ENCODE peak calls at places on chromosomes 16 and 17, in four cellular contexts. F is testis, N is BE2C, A is endodermal cell. T is an unnamed sample.

GRCh38 chr17:59380474-59380873 is 49.0 kb downstream of the YPEL2 start:
- DNase-seq in F (no peak), N (no peak), A (no peak), T (no peak)

GRCh38 chr16:58249780-58250478 is 44.9 kb downstream of the PRSS54 start:
- DNase-seq in N (peak), F (peak), A (peak), T (peak)

GRCh38 chr16:4580245-4580644 is 24.1 kb downstream of the C16orf96 start:
- DNase-seq in N (no peak), F (no peak), A (no peak), T (peak)

GRCh38 chr16:71421911-71422310 is 19.9 kb downstream of the TLE7 start:
- DNase-seq in A (peak), F (no peak), N (peak), T (no peak)

GRCh38 chr16:81524382-81524781 is 79.8 kb downstream of the CMIP start:
- DNase-seq in N (no peak), A (no peak), F (no peak), T (no peak)

GRCh38 chr17:17876959-17877547 is 40.3 kb upstream of the SREBF1 start:
- DNase-seq in F (peak), N (peak), A (no peak), T (peak)

GRCh38 chr17:1298616-1299015 is 19.2 kb downstream of the TRARG1 start:
- DNase-seq in A (peak), F (no peak), N (no peak), T (no peak)

GRCh38 chr16:89051521-89052166 is 42.0 kb upstream of the ACSF3 start:
- DNase-seq in F (no peak), A (no peak), N (peak), T (no peak)

GRCh38 chr17:2693561-2694380 is 17.8 kb downstream of the CLUH start:
- DNase-seq in F (peak), N (no peak), A (peak), T (no peak)

GRCh38 chr16:56362057-56362655 is 63.2 kb downstream of the AMFR start:
- DNase-seq in N (no peak), F (no peak), A (no peak), T (no peak)

GRCh38 chr17:8152112-8152775 is at the start of gene PER1:
- DNase-seq in F (peak), N (peak), A (peak), T (peak)

GRCh38 chr17:27579897-27580321 is 51.1 kb upstream of the LGALS9 start:
- DNase-seq in F (no peak), N (no peak), A (no peak), T (no peak)

GRCh38 chr16:30473231-30474061 is 904 bp downstream of the ITGAL start:
- DNase-seq in N (no peak), A (no peak), F (no peak), T (no peak)

GRCh38 chr17:7587420-7587786 is 2.5 kb downstream of the SOX15 start:
- DNase-seq in A (no peak), F (no peak), N (no peak), T (peak)

GRCh38 chr17:33927732-33928133 is 327.4 kb upstream of the CCL2 start:
- DNase-seq in A (no peak), N (no peak), F (no peak), T (no peak)

GRCh38 chr16:57299009-57299718 is 14.7 kb upstream of the PLLP start:
- DNase-seq in A (no peak), F (no peak), N (peak), T (no peak)

GRCh38 chr16:48434653-48435318 is 49.6 kb upstream of the SIAH1 start:
- DNase-seq in N (no peak), F (no peak), A (no peak), T (peak)

GRCh38 chr16:48246066-48246465 is 1.3 kb downstream of the ABCC11 start:
- DNase-seq in F (no peak), A (no peak), N (no peak), T (no peak)

GRCh38 chr16:55010492-55011260 is 80.0 kb downstream of the IRX5 start:
- DNase-seq in A (no peak), F (no peak), N (no peak), T (no peak)

GRCh38 chr16:89278441-89279240 is 61.1 kb downstream of the ZNF778 start:
- DNase-seq in F (no peak), A (no peak), N (no peak), T (no peak)

GRCh38 chr17:67503184-67503583 is 126.1 kb downstream of the PITPNC1 start:
- DNase-seq in A (peak), N (peak), F (no peak), T (peak)

GRCh38 chr16:88352261-88353200 is 30.2 kb upstream of the ZNF469 start:
- DNase-seq in F (no peak), N (no peak), A (no peak), T (no peak)

GRCh38 chr17:1087381-1088241 is 90.7 kb downstream of the TIMM22 start:
- DNase-seq in A (peak), F (peak), N (peak), T (peak)

GRCh38 chr16:68509381-68509780 is 29.7 kb upstream of the ZFP90 start:
- DNase-seq in A (no peak), N (no peak), F (no peak), T (no peak)

GRCh38 chr16:906296-906695 is 64.5 kb downstream of the LMF1 start:
- DNase-seq in F (no peak), A (no peak), N (peak), T (no peak)

GRCh38 chr17:51461578-51462004 is 201.2 kb downstream of the UTP18 start:
- DNase-seq in N (peak), F (peak), A (peak), T (peak)

GRCh38 chr16:24858219-24859041 is 12.7 kb downstream of the SLC5A11 start:
- DNase-seq in F (peak), N (peak), A (peak), T (peak)

GRCh38 chr17:70288540-70289290 is 119.4 kb downstream of the KCNJ2 start:
- DNase-seq in N (no peak), A (no peak), F (no peak), T (no peak)

GRCh38 chr17:44345497-44346026 is 460 bp downstream of the GRN start:
- DNase-seq in A (peak), F (peak), N (peak), T (peak)
- TF ChIP-seq CTCF in A (peak), F (peak), N (peak), T (peak)

DNA sequence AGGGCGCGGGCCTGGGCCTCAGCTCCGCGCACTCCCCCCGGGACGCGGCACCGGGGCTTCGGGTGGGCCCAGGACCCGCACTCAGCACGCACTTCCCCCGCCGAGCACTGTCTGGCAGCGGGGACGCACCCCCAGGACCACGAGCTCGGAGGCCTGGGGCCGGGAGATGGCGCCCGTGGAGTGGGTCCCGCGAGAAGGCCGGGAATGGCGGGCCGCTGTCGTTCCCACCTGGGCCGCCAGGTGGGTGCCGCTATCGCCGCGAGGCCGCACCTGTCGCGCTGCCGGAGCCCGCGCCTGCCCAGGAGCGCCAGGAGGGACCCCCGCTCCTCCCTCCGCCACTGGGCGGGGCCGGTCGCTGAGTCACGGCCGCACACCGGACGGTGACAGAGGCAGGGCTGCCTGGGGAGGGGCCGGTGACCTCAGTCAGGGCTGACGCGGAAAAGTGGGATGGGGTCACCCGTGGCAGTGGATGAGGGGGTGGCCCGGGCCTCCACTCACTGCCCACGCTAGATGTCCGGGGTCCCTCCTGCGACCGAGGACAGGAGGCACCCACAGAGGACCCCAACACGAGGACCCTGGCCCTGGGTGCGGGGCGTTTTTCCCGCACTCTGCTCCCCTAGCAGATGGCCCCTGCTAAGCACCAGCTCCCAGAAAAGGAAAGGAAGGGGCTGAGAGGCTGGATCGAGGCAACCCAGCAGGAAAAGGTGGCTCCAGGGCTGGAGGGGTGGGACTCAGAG is 6.9 kb upstream of the ACTG1 start:
- DNase-seq in N (no peak), A (peak), F (no peak), T (no peak)
- H3K4me3 ChIP-seq in N (no peak), A (peak), F (peak), T (peak)

DNA sequence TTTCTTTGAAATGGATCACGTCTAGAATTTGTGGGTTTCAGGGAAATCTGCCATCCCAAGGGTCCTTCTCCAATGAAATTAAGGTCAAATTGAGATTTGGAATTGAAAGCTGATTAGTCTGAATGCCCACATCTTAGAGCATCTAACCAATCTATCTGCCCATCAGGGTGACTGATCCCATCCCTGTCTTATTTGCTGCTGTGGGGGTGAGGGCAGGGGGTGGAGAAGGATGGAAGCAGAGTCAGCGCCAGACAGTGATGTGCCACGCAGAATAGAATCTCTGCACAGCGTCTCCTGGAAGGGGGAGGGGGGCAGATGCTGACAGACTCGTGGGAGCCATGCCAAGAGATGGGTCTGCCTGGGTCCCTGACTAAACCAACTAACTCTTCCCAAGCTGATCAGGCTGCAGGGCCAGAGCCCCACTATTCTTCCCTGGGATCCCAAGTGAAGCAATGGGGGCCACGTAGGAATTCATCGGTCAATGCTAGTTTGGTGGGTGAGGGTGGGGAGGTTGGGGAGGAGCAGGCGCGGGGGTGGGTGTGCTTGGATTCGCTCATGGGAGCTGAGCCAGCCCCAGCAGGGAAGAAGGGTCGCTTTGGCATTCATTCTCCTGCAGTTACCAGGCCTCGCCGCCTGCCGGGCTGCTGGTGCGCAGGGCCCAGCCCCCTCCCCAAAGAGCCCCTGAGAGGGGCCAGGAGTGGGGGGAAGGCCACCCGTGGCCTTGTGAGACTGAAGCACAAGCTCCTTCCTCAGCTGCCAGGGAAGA is 32.2 kb downstream of the CDK5RAP3 start:
- DNase-seq in F (no peak), N (peak), A (peak), T (no peak)
- TF ChIP-seq CTCF in F (no peak), N (peak), A (peak), T (no peak)

GRCh38 chr17:31721291-31722025 is 137.6 kb downstream of the COPRS start:
- DNase-seq in N (no peak), A (no peak), F (no peak), T (no peak)
- H3K4me3 ChIP-seq in N (no peak), A (no peak), F (no peak), T (no peak)

DNA sequence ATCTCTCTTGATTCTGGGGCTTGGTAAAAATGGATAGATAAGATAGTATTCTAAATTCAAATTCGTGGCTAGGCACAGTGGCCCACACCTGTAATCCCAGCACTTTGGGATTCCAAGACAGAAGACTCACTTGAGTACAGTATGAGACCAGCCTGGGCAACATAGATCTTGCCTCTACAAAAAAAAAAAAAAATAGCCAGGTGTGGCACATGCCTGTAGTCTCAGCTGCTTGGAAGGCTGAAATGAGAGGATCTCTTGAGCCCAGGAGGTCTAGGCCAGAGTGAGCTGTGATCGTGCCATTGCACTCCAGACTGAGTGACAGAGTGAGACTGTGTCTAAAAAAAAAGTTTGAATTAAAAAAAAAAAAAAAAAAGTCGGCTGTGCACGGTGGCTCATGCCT is 9.3 kb downstream of the PDP2 start:
- DNase-seq in N (no peak), A (no peak), F (no peak), T (no peak)
- TF ChIP-seq CTCF in N (no peak), A (no peak), F (no peak), T (no peak)

GRCh38 chr16:61083711-61084110 is 952.5 kb downstream of the CDH8 start:
- DNase-seq in A (no peak), N (no peak), F (no peak), T (no peak)
- H3K4me3 ChIP-seq in A (no peak), N (no peak), F (no peak), T (no peak)

GRCh38 chr17:39955726-39956225 is 7.0 kb upstream of the GSDMA start:
- DNase-seq in N (no peak), F (no peak), A (no peak), T (no peak)

GRCh38 chr17:39965017-39965699 is 2.4 kb downstream of the GSDMA start:
- DNase-seq in F (no peak), N (no peak), A (no peak), T (no peak)

GRCh38 chr17:39962642-39963220 is at the start of gene GSDMA:
- DNase-seq in A (no peak), N (no peak), F (no peak), T (no peak)

GRCh38 chr17:39963826-39964225 is 1.0 kb downstream of the GSDMA start:
- DNase-seq in F (no peak), A (no peak), N (no peak), T (no peak)

GRCh38 chr17:39960406-39961053 is 2.3 kb upstream of the GSDMA start:
- DNase-seq in N (no peak), F (no peak), A (no peak), T (no peak)
- TF ChIP-seq CTCF in N (no peak), F (no peak), A (no peak), T (no peak)